ENCODE peak calls at places on chromosome 7, in four cellular contexts. Q is HCT116, L is GM12878, I is HepG2. D is an unnamed sample.

GRCh38 chr7:43076189-43076605 is 36.2 kb upstream of the HECW1 start:
- DNase-seq in L (peak), Q (no peak), I (no peak), D (no peak)

GRCh38 chr7:90933984-90934383 is 330.2 kb upstream of the FZD1 start:
- DNase-seq in Q (no peak), L (no peak), I (no peak), D (peak)

GRCh38 chr7:83824214-83824613 is 175.3 kb upstream of the SEMA3E start:
- DNase-seq in Q (no peak), I (no peak), L (no peak), D (no peak)

GRCh38 chr7:130207642-130208041 is at the start of gene SSMEM1:
- DNase-seq in Q (no peak), L (no peak), I (no peak), D (no peak)

GRCh38 chr7:2512713-2513112 is 6.9 kb upstream of the LFNG start:
- DNase-seq in Q (no peak), L (no peak), I (no peak), D (no peak)

GRCh38 chr7:22934473-22935065 is 79.4 kb downstream of the HYCC1 start:
- DNase-seq in L (no peak), Q (no peak), I (no peak), D (no peak)

GRCh38 chr7:38795596-38795995 is 113.4 kb downstream of the VPS41 start:
- DNase-seq in L (no peak), Q (no peak), I (no peak), D (no peak)

GRCh38 chr7:81769891-81770818 is at the start of gene HGF:
- DNase-seq in L (no peak), I (no peak), Q (no peak), D (peak)

GRCh38 chr7:100122067-100122466 is 2.6 kb downstream of the CNPY4 start:
- DNase-seq in Q (no peak), L (no peak), I (peak), D (no peak)

GRCh38 chr7:84337386-84337785 is 142.8 kb upstream of the SEMA3A start:
- DNase-seq in Q (no peak), L (no peak), I (no peak), D (no peak)

GRCh38 chr7:149620961-149621360 is 123.4 kb upstream of the ZNF746 start:
- DNase-seq in Q (no peak), I (no peak), L (no peak), D (no peak)

GRCh38 chr7:100752994-100753393 is 19.6 kb downstream of the ZAN start:
- DNase-seq in I (no peak), L (no peak), Q (no peak), D (no peak)

GRCh38 chr7:1889556-1890181 is 219.6 kb downstream of the ELFN1 start:
- DNase-seq in Q (no peak), I (no peak), L (no peak), D (no peak)

GRCh38 chr7:113013761-113014449 is 72.7 kb downstream of the GPR85 start:
- DNase-seq in I (no peak), Q (no peak), L (no peak), D (no peak)

GRCh38 chr7:41148521-41148951 is 554.4 kb downstream of the INHBA start:
- DNase-seq in Q (peak), L (no peak), I (no peak), D (no peak)

GRCh38 chr7:604884-605531 is 85.4 kb upstream of the PDGFA start:
- DNase-seq in L (no peak), I (no peak), Q (no peak), D (no peak)
- H3K4me3 ChIP-seq in L (peak), I (no peak), Q (no peak), D (no peak)

GRCh38 chr7:65448824-65449504 is 75.3 kb downstream of the ZNF92 start:
- DNase-seq in Q (no peak), L (no peak), I (no peak), D (no peak)
- TF ChIP-seq ZBTB33 in Q (no peak), L (no peak), I (no peak), D (no peak)

DNA sequence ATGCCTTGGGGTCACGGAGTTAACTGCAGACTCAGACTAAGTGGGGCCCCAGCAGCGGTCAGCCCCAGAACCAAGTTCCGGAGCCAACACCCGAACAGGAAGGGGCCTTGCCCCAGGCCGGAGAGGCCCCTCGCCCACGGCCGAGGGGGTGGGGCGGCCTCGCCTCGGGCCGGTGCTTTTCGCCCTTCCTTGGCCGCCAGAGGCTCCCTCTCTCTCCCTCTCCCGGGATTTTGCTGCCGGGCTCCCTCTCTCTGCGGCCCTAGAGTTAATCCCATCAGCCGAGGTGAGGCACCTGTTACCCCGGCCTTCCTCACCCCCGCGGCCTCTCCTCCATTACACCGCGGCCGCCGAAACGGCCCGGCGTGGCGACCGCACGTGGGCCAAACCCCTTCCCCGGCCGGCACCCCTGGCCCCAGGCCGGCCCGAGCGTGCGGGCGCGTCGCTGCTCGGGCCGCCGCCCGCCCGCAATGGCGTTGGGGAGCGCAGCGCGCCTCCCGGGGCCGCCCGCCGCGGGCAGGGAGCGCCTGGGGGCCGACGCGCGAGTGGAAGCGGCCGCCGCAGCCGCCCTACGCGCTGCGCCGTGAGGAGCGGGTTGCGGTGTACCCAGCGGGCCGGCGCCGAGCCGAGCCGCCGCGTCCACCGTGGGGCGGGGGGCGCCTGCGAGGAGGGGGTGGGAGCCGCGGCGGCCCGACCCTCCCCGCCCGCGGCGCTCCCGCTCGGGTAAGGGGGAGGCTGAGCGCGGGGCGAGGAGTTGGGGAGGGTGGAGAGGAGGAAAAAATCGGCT is at the start of gene PPP1R9A:
- DNase-seq in L (no peak), I (peak), Q (peak), D (peak)
- H3K4me3 ChIP-seq in L (no peak), I (peak), Q (peak), D (peak)

DNA sequence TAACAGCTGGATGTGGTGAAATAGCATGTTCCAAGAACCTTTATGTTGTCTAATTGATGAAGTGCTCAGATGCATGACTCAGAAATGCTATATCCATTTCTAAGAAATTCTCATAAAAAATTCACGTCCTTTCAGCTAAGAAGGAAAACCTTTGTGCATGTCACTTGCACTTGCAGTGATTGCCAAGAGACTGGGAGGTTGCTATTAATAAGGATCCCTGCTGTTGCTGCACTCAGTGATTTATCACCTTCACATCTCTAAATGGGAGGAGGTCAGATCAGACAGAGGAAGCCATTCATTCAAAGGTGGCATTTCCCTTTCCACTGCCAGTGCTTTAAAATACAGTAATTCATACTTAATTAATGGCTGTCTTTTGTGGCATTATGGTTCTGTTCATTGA is 89.5 kb downstream of the THSD7A start:
- DNase-seq in L (no peak), I (no peak), Q (peak), D (no peak)
- TF ChIP-seq ZBTB33 in L (no peak), I (no peak), Q (no peak), D (no peak)

DNA sequence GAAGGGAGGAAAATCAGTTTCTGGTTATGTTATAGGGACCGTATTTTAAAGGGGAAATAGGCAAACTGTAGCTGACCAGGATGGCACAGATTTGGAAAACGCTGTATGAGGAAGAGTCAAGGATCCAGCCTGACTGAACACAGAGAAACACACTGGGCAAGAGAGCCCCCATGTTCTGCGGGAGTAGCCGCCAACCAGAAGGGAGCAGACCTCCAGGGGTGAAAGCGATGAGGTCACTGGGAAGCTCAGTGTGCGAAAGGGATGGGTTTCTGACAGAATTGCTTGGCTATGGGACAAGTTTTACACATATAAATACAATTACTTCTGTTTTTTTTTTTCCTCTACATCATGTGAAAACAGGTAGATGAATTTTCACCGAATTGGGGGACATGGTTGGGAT is 291.6 kb upstream of the PODXL start:
- DNase-seq in Q (no peak), L (no peak), I (no peak), D (no peak)
- H3K4me3 ChIP-seq in Q (no peak), L (no peak), I (no peak), D (no peak)

GRCh38 chr7:137000621-137001020 is 132.2 kb downstream of the CHRM2 start:
- DNase-seq in Q (no peak), I (no peak), L (no peak), D (no peak)

GRCh38 chr7:137001478-137001877 is 133.0 kb downstream of the CHRM2 start:
- DNase-seq in I (no peak), Q (no peak), L (no peak), D (no peak)

GRCh38 chr7:137003071-137003470 is 134.6 kb downstream of the CHRM2 start:
- DNase-seq in I (no peak), L (no peak), Q (no peak), D (no peak)

GRCh38 chr7:136998495-136998894 is 130.0 kb downstream of the CHRM2 start:
- DNase-seq in L (no peak), I (no peak), Q (no peak), D (no peak)

GRCh38 chr7:137001041-137001440 is 132.6 kb downstream of the CHRM2 start:
- DNase-seq in L (no peak), I (no peak), Q (no peak), D (no peak)
- TF ChIP-seq ZBTB33 in L (no peak), I (no peak), Q (no peak), D (no peak)

D was measured in SK-N-SH.